ENCODE peak calls at places on chromosome 7, in ten cellular contexts. Y is right cardiac atrium; K is upper lobe of right lung; R is transverse colon; Z is CD4-positive, alpha-beta memory T cell; B is neural progenitor cell; E is uterus; A is cardiac muscle cell; T is astrocyte; D is A673. F is an unnamed sample.
A peak's percentile ranks its signal among the peaks of the same experiment; 100 is the strongest.

GRCh38 chr7:119256446-119257131 is 1016.4 kb upstream of the KCND2 start:
- DNase-seq in E (no peak), K (no peak), R (no peak), Y (no peak), T (no peak), Z (no peak), D (no peak), B (no peak), A (no peak), F (no peak)

GRCh38 chr7:108537229-108537628 is 11.3 kb upstream of the PNPLA8 start:
- DNase-seq in Y (no peak), K (no peak), T (no peak), E (no peak), D (no peak), Z (no peak), R (no peak), B (no peak), A (no peak), F (no peak)

GRCh38 chr7:45073843-45074737 is 14.7 kb downstream of the NACAD start:
- DNase-seq in B (no peak), E (no peak), T (no peak), Y (no peak), D (no peak), K (no peak), R (no peak), A (no peak), Z (no peak), F (peak; percentile 32)

GRCh38 chr7:27901028-27901760 is 161.2 kb downstream of the TAX1BP1 start:
- DNase-seq in T (peak; percentile 37), Z (peak; percentile 14), R (no peak), A (peak; percentile 54), B (no peak), K (no peak), Y (no peak), E (no peak), D (no peak), F (peak; percentile 34)

GRCh38 chr7:47677664-47678063 is 95.8 kb upstream of the TNS3 start:
- DNase-seq in E (no peak), A (no peak), R (no peak), Y (no peak), D (no peak), T (no peak), K (no peak), Z (no peak), B (no peak), F (peak; percentile 62)

GRCh38 chr7:139871276-139871675 is 42.2 kb downstream of the TBXAS1 start:
- DNase-seq in R (no peak), A (peak; percentile 71), D (no peak), Y (no peak), Z (no peak), B (no peak), E (no peak), K (no peak), T (peak; percentile 50), F (no peak)

GRCh38 chr7:128728608-128729007 is 10.6 kb upstream of the CALU start:
- DNase-seq in R (no peak), D (no peak), K (no peak), B (no peak), Y (no peak), Z (no peak), A (peak; percentile 38), T (peak; percentile 60), E (no peak), F (peak; percentile 38)

GRCh38 chr7:75962607-75963382 is 31.6 kb downstream of the TMEM120A start:
- DNase-seq in Y (peak; percentile 81), T (peak; percentile 92), D (no peak), Z (no peak), R (no peak), A (peak; percentile 84), E (no peak), K (peak; percentile 60), B (peak; percentile 71), F (no peak)

GRCh38 chr7:136528329-136528728 is 340.1 kb upstream of the CHRM2 start:
- DNase-seq in D (peak; percentile 79), A (peak; percentile 38), E (no peak), R (no peak), T (peak; percentile 90), B (no peak), K (no peak), Y (no peak), Z (no peak), F (peak; percentile 18)

GRCh38 chr7:129496653-129497052 is 5.7 kb upstream of the SMKR1 start:
- DNase-seq in Y (no peak), B (no peak), Z (no peak), K (no peak), D (no peak), A (no peak), R (no peak), T (no peak), E (no peak), F (no peak)

GRCh38 chr7:39073432-39073831 is 95.7 kb downstream of the POU6F2 start:
- DNase-seq in K (no peak), E (no peak), Y (peak; percentile 31), A (peak; percentile 6), B (peak; percentile 71), T (no peak), D (no peak), Z (no peak), R (no peak), F (no peak)

GRCh38 chr7:90597527-90597871 is 1.4 kb downstream of the CDK14 start:
- DNase-seq in Y (no peak), E (no peak), T (no peak), Z (no peak), D (peak; percentile 57), K (no peak), B (peak; percentile 29), R (no peak), A (no peak), F (no peak)

GRCh38 chr7:20083781-20084180 is 133.4 kb downstream of the MACC1 start:
- DNase-seq in Z (no peak), K (no peak), D (no peak), A (peak; percentile 71), E (peak; percentile 39), T (peak; percentile 33), B (no peak), Y (no peak), R (no peak), F (no peak)

DNA sequence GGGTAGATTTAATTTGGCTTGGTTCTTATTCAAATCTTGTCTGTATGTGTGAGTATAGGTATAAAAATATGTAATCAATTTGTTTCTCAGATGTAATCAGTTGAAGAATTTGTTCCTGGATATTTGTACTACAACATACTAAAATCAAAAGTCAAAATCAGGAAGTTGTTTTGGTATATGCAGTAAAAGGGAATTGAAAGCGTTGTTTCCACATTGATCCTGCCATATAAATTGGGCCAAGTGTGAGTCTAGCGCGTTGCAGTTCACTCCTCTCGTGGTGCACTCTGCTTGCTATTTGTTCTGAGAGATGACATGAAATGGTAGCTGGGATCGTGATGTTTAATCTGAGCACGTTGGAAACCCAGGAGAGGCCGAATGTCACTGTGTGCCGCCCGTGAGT is 55.9 kb downstream of the SHH start:
- DNase-seq in A (no peak), K (no peak), D (no peak), Y (no peak), E (no peak), T (no peak), R (no peak), B (no peak), Z (no peak), F (no peak)
- H3K4me3 ChIP-seq in A (no peak overlapping the region), K (no peak overlapping the region), D (no peak overlapping the region), Y (no peak overlapping the region), E (no peak overlapping the region), T (no peak overlapping the region), R (no peak overlapping the region), B (no peak overlapping the region), Z (no peak overlapping the region), F (no peak overlapping the region)

GRCh38 chr7:151213826-151214225 is 3.5 kb upstream of the H2BK1 start:
- DNase-seq in E (no peak), Y (no peak), T (no peak), B (no peak), Z (no peak), A (no peak), K (no peak), R (no peak), D (no peak), F (no peak)

GRCh38 chr7:151210087-151210854 is at the start of gene H2BK1:
- DNase-seq in D (no peak), Z (no peak), T (no peak), A (no peak), R (no peak), B (peak; percentile 55), K (no peak), Y (no peak), E (no peak), F (no peak)

GRCh38 chr7:151212626-151213025 is 2.3 kb upstream of the H2BK1 start:
- DNase-seq in Z (no peak), A (no peak), E (no peak), T (no peak), B (no peak), Y (no peak), R (no peak), K (no peak), D (no peak), F (no peak)

GRCh38 chr7:151209588-151209987 is 700 bp downstream of the H2BK1 start:
- DNase-seq in D (no peak), R (no peak), Y (no peak), E (no peak), B (no peak), K (no peak), T (no peak), Z (no peak), A (no peak), F (no peak)

DNA sequence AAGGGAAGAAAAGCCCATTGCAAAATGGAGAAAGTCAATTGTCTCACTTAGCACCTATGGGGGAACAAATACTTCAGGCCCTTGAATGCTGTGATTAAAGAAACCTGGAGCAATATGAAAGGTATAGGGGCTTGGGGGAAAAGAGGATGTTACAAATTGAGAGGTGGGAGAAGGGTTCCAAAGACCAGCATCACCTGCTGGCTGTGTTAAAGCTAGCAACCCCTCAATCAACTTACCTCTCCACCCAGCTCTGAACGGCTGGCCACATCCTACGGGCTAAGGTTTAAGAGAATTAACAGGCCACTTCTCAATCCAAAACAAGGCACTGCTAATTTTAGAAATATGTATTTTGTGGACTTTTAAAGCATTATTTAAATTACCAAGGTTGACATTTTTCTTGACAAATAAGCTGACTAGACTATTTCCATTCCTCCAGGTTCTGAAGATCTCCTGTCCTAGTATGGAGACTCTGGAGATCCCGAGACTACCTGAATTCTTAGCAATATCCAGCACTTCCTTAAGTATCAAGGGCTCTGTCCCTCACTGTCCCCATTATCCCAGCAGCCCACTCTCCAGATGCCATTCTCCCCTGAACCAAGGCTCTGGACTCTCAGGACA is 976 bp upstream of the H2BK1 start:
- DNase-seq in Y (no peak), T (no peak), Z (no peak), E (no peak), D (no peak), B (no peak), R (no peak), K (no peak), A (no peak), F (no peak)
- H3K27ac ChIP-seq in Y (no peak overlapping the region), T (no peak overlapping the region), Z (no peak overlapping the region), E (no peak overlapping the region), D (no peak overlapping the region), B (peak overlapping the region; percentile 46), R (no peak overlapping the region), K (no peak overlapping the region), A (no peak overlapping the region), F (no peak overlapping the region)

GRCh38 chr7:95545666-95546065 is 50.6 kb downstream of the PDK4 start:
- DNase-seq in A (no peak), Z (no peak), T (no peak), E (no peak), R (no peak), K (no peak), D (no peak), B (no peak), Y (no peak), F (no peak)
- H3K4me3 ChIP-seq in A (no peak overlapping the region), Z (no peak overlapping the region), T (no peak overlapping the region), E (peak overlapping the region; percentile 29), R (no peak overlapping the region), K (peak overlapping the region; percentile 42), D (no peak overlapping the region), B (no peak overlapping the region), Y (peak overlapping the region; percentile 88), F (peak overlapping the region; percentile 43)

GRCh38 chr7:93913197-93913596 is 6.8 kb downstream of the GNGT1 start:
- DNase-seq in T (no peak), R (no peak), E (no peak), D (peak; percentile 61), A (no peak), B (no peak), K (no peak), Y (no peak), Z (no peak), F (no peak)
- H3K27ac ChIP-seq in T (no peak overlapping the region), R (no peak overlapping the region), E (peak overlapping the region; percentile 78), D (peak overlapping the region; percentile 9), A (no peak overlapping the region), B (no peak overlapping the region), K (no peak overlapping the region), Y (no peak overlapping the region), Z (no peak overlapping the region), F (no peak overlapping the region)